ENCODE peak calls at places on chromosome 21, in four cellular contexts. U is ecto neural progenitor cell; I is CD8-positive, alpha-beta memory T cell; T is iris pigment epithelial cell. L is an unnamed sample.

GRCh38 chr21:33836408-33836807 is 79.2 kb downstream of the ATP5PO start:
- DNase-seq in I (no peak), U (no peak), T (no peak), L (no peak)

GRCh38 chr21:26443291-26443690 is 129.8 kb downstream of the CYYR1 start:
- DNase-seq in U (no peak), T (no peak), I (no peak), L (no peak)

GRCh38 chr21:42565206-42565810 is 51.7 kb downstream of the SLC37A1 start:
- DNase-seq in I (no peak), U (no peak), T (no peak), L (no peak)

GRCh38 chr21:46509760-46510159 is 51.1 kb downstream of the DIP2A start:
- DNase-seq in U (no peak), I (no peak), T (peak), L (no peak)

GRCh38 chr21:15522148-15522547 is 207.6 kb upstream of the USP25 start:
- DNase-seq in I (no peak), T (no peak), U (no peak), L (no peak)

GRCh38 chr21:42591170-42591869 is 62.1 kb upstream of the PDE9A start:
- DNase-seq in I (no peak), U (no peak), T (no peak), L (no peak)

GRCh38 chr21:43289442-43289841 is 120.6 kb downstream of the CRYAA start:
- DNase-seq in T (no peak), U (no peak), I (no peak), L (no peak)

GRCh38 chr21:39633770-39634181 is 21.0 kb downstream of the B3GALT5 start:
- DNase-seq in I (no peak), T (peak), U (no peak), L (peak)

GRCh38 chr21:23014021-23014420 is 2015.8 kb downstream of the NCAM2 start:
- DNase-seq in T (no peak), I (no peak), U (no peak), L (no peak)

GRCh38 chr21:34029724-34030528 is 43.5 kb upstream of the MRPS6 start:
- DNase-seq in I (peak), T (peak), U (peak), L (no peak)

GRCh38 chr21:46096596-46096981 is 1.3 kb upstream of the COL6A2 start:
- DNase-seq in T (no peak), U (peak), I (no peak), L (no peak)

GRCh38 chr21:28867401-28867800 is 125.3 kb downstream of the LTN1 start:
- DNase-seq in T (no peak), U (no peak), I (no peak), L (no peak)

GRCh38 chr21:34997295-34997694 is 51.8 kb downstream of the RUNX1 start:
- DNase-seq in I (no peak), U (no peak), T (no peak), L (no peak)

GRCh38 chr21:14923468-14923867 is 141.3 kb downstream of the NRIP1 start:
- DNase-seq in T (peak), U (no peak), I (no peak), L (no peak)

GRCh38 chr21:30434033-30434631 is 4.1 kb downstream of the KRTAP13-4 start:
- DNase-seq in U (peak), I (no peak), T (peak), L (no peak)

GRCh38 chr21:35226302-35226701 is 177.2 kb upstream of the RUNX1 start:
- DNase-seq in T (peak), U (peak), I (no peak), L (no peak)

GRCh38 chr21:42855937-42856335 is 23.4 kb downstream of the WDR4 start:
- DNase-seq in I (no peak), U (no peak), T (no peak), L (no peak)

GRCh38 chr21:35921471-35921870 is 138.9 kb downstream of the SETD4 start:
- DNase-seq in T (no peak), I (no peak), U (no peak), L (no peak)

GRCh38 chr21:35559128-35559831 is 501.0 kb downstream of the SETD4 start:
- DNase-seq in T (peak), U (no peak), I (no peak), L (peak)

GRCh38 chr21:44984428-44984791 is 44.6 kb downstream of the SLX9 start:
- DNase-seq in I (no peak), T (no peak), U (no peak), L (no peak)

GRCh38 chr21:14987370-14988170 is 77.2 kb downstream of the NRIP1 start:
- DNase-seq in U (no peak), I (no peak), T (no peak), L (no peak)

GRCh38 chr21:36784942-36785341 is 86.0 kb downstream of the SIM2 start:
- DNase-seq in T (no peak), I (no peak), U (no peak), L (no peak)

GRCh38 chr21:46124926-46125845 is 27.3 kb downstream of the COL6A2 start:
- DNase-seq in T (no peak), I (peak), U (peak), L (no peak)

GRCh38 chr21:45517249-45518065 is 24.8 kb downstream of the SLC19A1 start:
- DNase-seq in U (no peak), I (no peak), T (peak), L (peak)

GRCh38 chr21:38299651-38300050 is 42.9 kb downstream of the KCNJ15 start:
- DNase-seq in U (no peak), I (no peak), T (no peak), L (no peak)

GRCh38 chr21:44778499-44778911 is 23.1 kb downstream of the UBE2G2 start:
- DNase-seq in I (no peak), T (no peak), U (no peak), L (peak)

GRCh38 chr21:44498280-44498964 is 41.6 kb downstream of the KRTAP10-1 start:
- DNase-seq in I (no peak), U (no peak), T (no peak), L (no peak)

GRCh38 chr21:32214654-32215305 is 64.1 kb downstream of the MIS18A start:
- DNase-seq in I (no peak), T (no peak), U (no peak), L (no peak)

GRCh38 chr21:45551316-45551715 is 9.1 kb upstream of the SLC19A1 start:
- DNase-seq in T (peak), I (no peak), U (no peak), L (peak)

L was measured in MV-4-11.